ENCODE peak calls at places on chromosomes 5 and 9, in seven cellular contexts. R, I, T, P, V, B and H are unnamed samples. For H3K36me3 and H3K4me1, the result is how much of the 10 kb centered on the place peaks cover.

GRCh38 chr5:126884269-126884819 is 107.4 kb downstream of the LMNB1 start:
- DNase-seq in T (no peak), R (no peak), V (peak), B (no peak), I (peak), P (no peak), H (no peak)

GRCh38 chr5:88813805-88814584 is 69.0 kb downstream of the MEF2C start:
- DNase-seq in R (no peak), T (no peak), P (no peak), I (peak), B (peak), V (no peak), H (no peak)

GRCh38 chr5:149936044-149936699 is 8.4 kb downstream of the PDE6A start:
- DNase-seq in B (no peak), R (no peak), V (no peak), T (no peak), P (no peak), I (no peak), H (no peak)

GRCh38 chr5:138632900-138633489 is 57.8 kb upstream of the HSPA9 start:
- DNase-seq in T (no peak), R (peak), P (peak), V (peak), B (peak), I (peak), H (peak)

GRCh38 chr5:10420926-10421325 is 20.8 kb upstream of the ROPN1L start:
- DNase-seq in T (no peak), P (no peak), V (no peak), R (no peak), I (peak), B (no peak), H (no peak)

GRCh38 chr9:27518809-27519208 is 5.3 kb upstream of the IFNK start:
- DNase-seq in R (no peak), V (no peak), P (no peak), B (no peak), T (no peak), I (no peak), H (no peak)

GRCh38 chr5:66818935-66819328 is 222.7 kb downstream of the MAST4 start:
- DNase-seq in T (no peak), I (no peak), P (no peak), V (no peak), B (no peak), R (no peak), H (no peak)

GRCh38 chr9:123525424-123525823 is 169.4 kb downstream of the CRB2 start:
- DNase-seq in R (no peak), T (no peak), V (no peak), B (no peak), P (no peak), I (no peak), H (no peak)

GRCh38 chr5:175351126-175351525 is 92.9 kb downstream of the DRD1 start:
- DNase-seq in T (no peak), B (no peak), R (no peak), P (no peak), I (no peak), V (no peak), H (no peak)

GRCh38 chr5:155616779-155617392 is 603.3 kb downstream of the KIF4B start:
- DNase-seq in T (no peak), R (peak), P (no peak), I (no peak), B (peak), V (no peak), H (peak)

GRCh38 chr5:59253625-59254024 is 639.9 kb downstream of the PDE4D start:
- DNase-seq in P (no peak), B (no peak), V (no peak), I (no peak), T (no peak), R (no peak), H (no peak)

GRCh38 chr9:101376117-101376866 is 8.5 kb downstream of the BAAT start:
- DNase-seq in V (no peak), R (no peak), P (no peak), I (no peak), B (no peak), T (no peak), H (no peak)

GRCh38 chr9:130139251-130139650 is 33.0 kb upstream of the NCS1 start:
- DNase-seq in R (no peak), B (no peak), P (no peak), I (no peak), T (no peak), V (no peak), H (no peak)

GRCh38 chr9:134818591-134818990 is 62.0 kb upstream of the FCN2 start:
- DNase-seq in R (no peak), V (no peak), B (no peak), I (no peak), P (no peak), T (no peak), H (no peak)

GRCh38 chr9:134823623-134824022 is 57.0 kb upstream of the FCN2 start:
- DNase-seq in R (no peak), B (no peak), T (no peak), V (no peak), P (no peak), I (no peak), H (no peak)

GRCh38 chr9:134818000-134818568 is 62.5 kb upstream of the FCN2 start:
- DNase-seq in V (no peak), B (no peak), P (no peak), T (no peak), R (no peak), I (no peak), H (no peak)

GRCh38 chr9:134822541-134822940 is 58.1 kb upstream of the FCN2 start:
- DNase-seq in V (no peak), I (no peak), P (no peak), R (no peak), T (no peak), B (no peak), H (no peak)

DNA sequence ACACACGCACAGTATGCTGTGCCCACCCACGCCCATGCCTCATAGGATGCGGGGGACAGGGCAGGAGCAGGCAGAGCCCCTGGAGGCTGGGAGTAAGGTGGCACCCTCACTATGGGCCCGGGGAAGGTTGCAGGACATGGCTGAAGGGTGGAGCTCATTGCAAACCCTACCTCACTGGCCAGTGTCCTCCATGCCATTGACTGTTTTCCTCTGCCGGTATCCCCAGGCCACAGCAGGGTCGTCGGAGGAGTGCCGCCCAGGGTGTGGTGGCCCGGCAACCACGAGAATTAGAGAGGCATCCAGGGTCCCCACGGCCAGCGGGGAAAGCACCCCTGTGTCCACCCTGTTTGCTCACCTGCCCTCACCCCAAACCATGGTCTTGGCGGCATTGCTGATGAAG is 59.7 kb upstream of the FCN2 start:
- DNase-seq in B (no peak), T (no peak), R (no peak), V (no peak), P (no peak), I (no peak), H (no peak)
- H3K36me3 ChIP-seq in B (under half), T (half or more), R (under half), V (under half), P (under half), I (under half), H (half or more)

DNA sequence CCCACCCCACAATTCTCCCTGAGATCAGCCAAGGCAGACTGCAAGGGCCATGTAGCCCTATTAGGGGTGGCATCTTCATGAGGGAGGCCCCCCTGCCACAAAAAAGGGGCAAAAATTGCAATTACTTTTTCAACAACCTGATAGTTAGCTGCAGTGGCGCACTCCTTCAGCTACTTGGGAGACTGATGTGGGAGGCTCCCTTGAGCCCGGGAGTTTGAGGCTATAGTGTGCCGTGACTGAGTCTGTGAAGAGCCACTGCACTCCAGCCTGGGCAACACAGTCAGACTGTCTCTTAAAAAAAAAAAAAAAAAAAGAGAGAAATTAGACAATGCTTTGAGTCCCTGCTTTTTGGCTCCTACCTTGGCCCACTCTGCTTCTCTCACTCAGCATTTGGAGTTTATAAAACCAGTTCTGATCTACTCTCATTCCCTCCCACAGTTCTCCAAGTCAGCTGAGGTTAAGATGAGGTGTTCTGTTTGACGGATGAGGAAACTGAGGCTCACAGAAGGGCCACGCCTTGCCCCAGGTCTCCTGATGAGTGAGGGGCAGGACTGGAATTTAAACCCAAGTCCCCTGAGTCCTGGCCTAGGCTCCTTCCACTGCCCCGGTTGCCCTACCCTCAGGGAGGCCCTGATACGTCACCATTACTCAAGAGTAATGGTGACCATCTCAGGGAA is 8.9 kb downstream of the GPX3 start:
- DNase-seq in V (no peak), T (no peak), P (no peak), I (no peak), B (no peak), R (no peak), H (no peak)
- H3K4me1 ChIP-seq in V (under half), T (under half), P (under half), I (under half), B (under half), R (half or more), H (half or more)

DNA sequence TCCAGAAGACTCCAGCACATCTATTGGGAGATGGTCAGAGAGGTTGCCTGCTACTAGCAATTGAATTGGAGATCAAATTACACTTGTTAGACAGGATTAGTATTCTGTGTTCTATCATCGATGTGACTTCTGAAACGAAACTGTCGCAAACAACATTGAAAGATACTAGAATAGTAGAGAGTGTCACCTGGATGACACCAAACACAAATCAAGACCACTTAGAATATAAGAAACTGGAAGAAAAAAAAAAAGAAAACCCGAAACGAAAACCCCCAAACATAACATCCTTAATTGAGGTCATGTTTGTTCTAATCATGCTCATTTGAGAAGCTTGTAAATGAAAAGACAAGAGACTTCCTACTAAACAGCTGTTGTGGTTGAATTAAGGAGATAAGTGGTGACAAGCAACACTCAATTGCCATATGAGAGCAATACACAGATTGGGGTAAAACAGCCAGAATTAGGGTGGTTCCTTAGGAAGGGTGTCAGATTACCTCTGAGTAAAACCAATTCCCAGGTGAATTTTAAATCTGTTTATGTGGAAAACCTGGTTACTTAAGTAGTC is 97.6 kb downstream of the BASP1 start:
- DNase-seq in T (no peak), R (no peak), P (peak), V (no peak), I (no peak), B (peak), H (no peak)
- H3K4me3 ChIP-seq in T (no peak), R (no peak), P (no peak), V (no peak), I (no peak), B (no peak), H (no peak)

GRCh38 chr9:86303316-86303975 is 21.1 kb upstream of the ISCA1 start:
- DNase-seq in P (no peak), B (peak), R (no peak), T (no peak), I (peak), V (no peak), H (no peak)

GRCh38 chr9:86298873-86299272 is 16.5 kb upstream of the ISCA1 start:
- DNase-seq in P (no peak), V (no peak), R (no peak), I (no peak), B (no peak), T (no peak), H (no peak)

GRCh38 chr9:86308687-86309086 is 26.3 kb upstream of the ISCA1 start:
- DNase-seq in R (no peak), P (no peak), T (no peak), V (no peak), B (no peak), I (no peak), H (no peak)

GRCh38 chr9:86300701-86301100 is 18.4 kb upstream of the ISCA1 start:
- DNase-seq in T (no peak), V (no peak), P (no peak), I (no peak), B (no peak), R (no peak), H (no peak)

DNA sequence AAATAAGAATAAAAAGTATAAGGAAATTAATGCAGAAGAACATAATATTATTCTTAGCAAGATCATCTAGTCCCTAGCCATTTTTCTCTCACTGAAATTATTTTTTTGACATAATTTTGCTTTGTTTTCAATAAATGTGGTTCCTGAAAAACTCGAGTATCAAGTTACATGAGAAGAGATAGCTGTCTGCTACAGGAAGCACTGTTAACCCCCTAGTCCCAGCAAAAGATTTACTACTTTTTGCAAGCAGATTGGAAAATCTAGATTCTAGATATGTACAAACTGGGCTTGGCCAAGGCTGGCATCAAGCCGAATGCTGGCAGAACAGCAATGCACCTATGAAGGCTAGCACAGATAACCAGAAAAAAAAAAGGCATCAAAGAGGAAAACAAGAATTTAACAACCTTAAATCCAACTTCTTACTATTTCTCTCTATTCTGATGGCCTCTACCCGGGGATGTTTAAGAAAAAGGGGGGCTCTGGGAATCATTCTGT is 21.9 kb upstream of the ISCA1 start:
- DNase-seq in T (no peak), V (no peak), P (no peak), R (no peak), I (no peak), B (no peak), H (no peak)
- H3K36me3 ChIP-seq in T (under half), V (under half), P (under half), R (half or more), I (under half), B (under half), H (half or more)

GRCh38 chr9:281753-282645 is 67.3 kb downstream of the DOCK8 start:
- DNase-seq in P (no peak), V (no peak), I (no peak), R (no peak), B (no peak), T (no peak), H (no peak)
- H3K4me1 ChIP-seq in P (under half), V (under half), I (under half), R (under half), B (under half), T (under half), H (under half)

GRCh38 chr5:68216737-68217231 is 1.2 kb downstream of the PIK3R1 start:
- DNase-seq in B (no peak), P (no peak), V (no peak), T (no peak), I (no peak), R (no peak), H (no peak)
- H3K4me3 ChIP-seq in B (peak), P (peak), V (peak), T (peak), I (peak), R (peak), H (peak)

DNA sequence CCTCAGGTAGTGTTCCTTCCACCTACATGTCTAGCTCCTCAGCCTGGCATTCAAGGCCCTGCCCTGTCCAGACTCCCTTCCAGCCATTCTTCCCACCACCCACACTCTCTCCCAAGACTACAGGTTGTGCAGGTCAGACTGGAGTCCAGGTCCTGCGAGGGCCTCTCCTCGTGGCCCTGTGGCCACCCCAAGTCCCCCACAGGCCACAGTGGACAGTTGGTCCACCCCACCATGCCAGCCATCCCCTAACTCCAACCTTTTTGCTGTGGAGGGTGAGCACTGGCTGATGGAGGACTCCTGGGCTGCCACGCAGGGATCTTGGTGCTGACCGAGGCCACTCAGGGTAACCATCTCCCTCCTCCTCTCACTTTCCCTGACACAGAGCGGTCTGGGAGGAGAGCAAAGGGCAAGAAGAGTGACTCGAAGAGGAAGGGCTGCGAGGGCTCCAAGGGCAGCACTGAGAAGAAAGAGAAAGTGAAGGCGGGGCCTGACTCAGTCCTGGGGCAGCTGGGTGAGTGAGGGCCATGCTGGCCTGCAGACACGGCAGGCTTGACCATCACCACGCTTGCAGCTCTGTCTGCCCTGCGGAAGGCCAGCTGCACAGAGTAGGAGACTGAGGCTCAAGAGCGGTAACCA is 51.0 kb downstream of the JADE2 start:
- DNase-seq in R (no peak), I (no peak), P (no peak), V (no peak), T (no peak), B (no peak), H (no peak)
- H3K36me3 ChIP-seq in R (under half), I (under half), P (half or more), V (under half), T (half or more), B (under half), H (half or more)

DNA sequence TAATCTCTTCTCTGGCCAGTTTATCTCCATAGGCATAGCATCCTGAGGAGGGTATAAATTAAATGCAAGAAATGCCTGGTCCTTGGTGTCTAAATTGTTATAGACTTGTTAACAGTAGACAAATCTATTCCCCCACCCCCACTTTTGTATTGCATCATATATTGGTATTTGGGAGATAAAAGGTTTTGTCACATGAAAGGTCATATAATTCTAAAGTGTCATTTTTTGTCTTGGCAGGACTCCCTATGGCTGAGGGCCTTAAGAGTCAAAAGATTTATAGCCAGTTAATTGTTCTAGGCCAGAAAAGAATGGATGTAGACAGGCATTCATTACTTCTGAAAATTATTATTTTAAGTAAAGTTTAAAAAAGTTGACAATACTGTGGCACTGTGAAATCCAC is 90.3 kb upstream of the MOCS2 start:
- DNase-seq in I (no peak), P (no peak), T (no peak), R (no peak), B (no peak), V (no peak), H (no peak)
- H3K4me1 ChIP-seq in I (under half), P (under half), T (under half), R (under half), B (under half), V (under half), H (under half)